ENCODE peak calls at places on chromosomes 7 and 10, in four cellular contexts. C, V, A and I are unnamed samples.
A peak's percentile ranks its signal among the peaks of the same experiment; 100 is the strongest.

GRCh38 chr10:66505003-66505707 is 420.7 kb upstream of the LRRTM3 start:
- DNase-seq in V (no peak), A (no peak), C (no peak), I (no peak)

GRCh38 chr10:26095781-26096180 is 120.8 kb upstream of the GAD2 start:
- DNase-seq in V (no peak), C (no peak), A (no peak), I (no peak)

GRCh38 chr10:129725890-129726631 is 238.0 kb downstream of the EBF3 start:
- DNase-seq in V (no peak), A (no peak), C (no peak), I (no peak)

GRCh38 chr7:45001138-45001694 is 1.2 kb downstream of the CCM2 start:
- DNase-seq in V (no peak), C (no peak), A (peak; percentile 67), I (no peak)

GRCh38 chr10:88386878-88387773 is 196.0 kb downstream of the RNLS start:
- DNase-seq in A (peak; percentile 73), C (peak; percentile 29), V (no peak), I (no peak)

GRCh38 chr10:89929282-89930026 is 228.1 kb downstream of the KIF20B start:
- DNase-seq in A (no peak), C (no peak), V (no peak), I (no peak)

GRCh38 chr10:71750124-71750841 is 23.0 kb downstream of the VSIR start:
- DNase-seq in C (no peak), V (no peak), A (no peak), I (no peak)

GRCh38 chr7:36506820-36507219 is 117.2 kb downstream of the ANLN start:
- DNase-seq in C (no peak), V (no peak), A (no peak), I (no peak)

GRCh38 chr7:91265693-91266066 is 1.4 kb downstream of the FZD1 start:
- DNase-seq in A (no peak), V (peak; percentile 20), C (no peak), I (no peak)

GRCh38 chr7:106664343-106664742 is 3.4 kb upstream of the CCDC71L start:
- DNase-seq in V (no peak), C (no peak), A (no peak), I (no peak)

GRCh38 chr10:49518982-49519578 is 19.8 kb downstream of the ERCC6 start:
- DNase-seq in V (no peak), C (peak; percentile 61), A (peak; percentile 70), I (no peak)

GRCh38 chr10:132249824-132250375 is 57.9 kb downstream of the STK32C start:
- DNase-seq in C (no peak), V (no peak), A (no peak), I (no peak)

GRCh38 chr10:16700331-16700730 is 116.9 kb downstream of the RSU1 start:
- DNase-seq in A (no peak), C (no peak), V (no peak), I (no peak)

GRCh38 chr10:72742797-72743196 is 50.9 kb downstream of the MCU start:
- DNase-seq in C (no peak), V (no peak), A (no peak), I (no peak)

GRCh38 chr10:101781655-101781983 is 1.6 kb downstream of the NPM3 start:
- DNase-seq in V (no peak), A (peak; percentile 29), C (no peak), I (no peak)

GRCh38 chr10:53489331-53489730 is 716.7 kb upstream of the MBL2 start:
- DNase-seq in C (no peak), A (peak; percentile 88), V (no peak), I (no peak)

GRCh38 chr10:72503241-72503640 is 122.6 kb downstream of the MICU1 start:
- DNase-seq in C (no peak), A (no peak), V (no peak), I (no peak)

GRCh38 chr7:98469088-98469487 is 68.2 kb upstream of the BAIAP2L1 start:
- DNase-seq in C (no peak), A (no peak), V (no peak), I (no peak)
- H3K27ac ChIP-seq in C (no peak overlapping the region), A (no peak overlapping the region), V (no peak overlapping the region), I (no peak overlapping the region)

GRCh38 chr10:95235676-95236067 is 41.6 kb downstream of the ACSM6 start:
- DNase-seq in C (no peak), A (no peak), V (no peak), I (no peak)
- H3K27ac ChIP-seq in C (no peak overlapping the region), A (no peak overlapping the region), V (no peak overlapping the region), I (no peak overlapping the region)

DNA sequence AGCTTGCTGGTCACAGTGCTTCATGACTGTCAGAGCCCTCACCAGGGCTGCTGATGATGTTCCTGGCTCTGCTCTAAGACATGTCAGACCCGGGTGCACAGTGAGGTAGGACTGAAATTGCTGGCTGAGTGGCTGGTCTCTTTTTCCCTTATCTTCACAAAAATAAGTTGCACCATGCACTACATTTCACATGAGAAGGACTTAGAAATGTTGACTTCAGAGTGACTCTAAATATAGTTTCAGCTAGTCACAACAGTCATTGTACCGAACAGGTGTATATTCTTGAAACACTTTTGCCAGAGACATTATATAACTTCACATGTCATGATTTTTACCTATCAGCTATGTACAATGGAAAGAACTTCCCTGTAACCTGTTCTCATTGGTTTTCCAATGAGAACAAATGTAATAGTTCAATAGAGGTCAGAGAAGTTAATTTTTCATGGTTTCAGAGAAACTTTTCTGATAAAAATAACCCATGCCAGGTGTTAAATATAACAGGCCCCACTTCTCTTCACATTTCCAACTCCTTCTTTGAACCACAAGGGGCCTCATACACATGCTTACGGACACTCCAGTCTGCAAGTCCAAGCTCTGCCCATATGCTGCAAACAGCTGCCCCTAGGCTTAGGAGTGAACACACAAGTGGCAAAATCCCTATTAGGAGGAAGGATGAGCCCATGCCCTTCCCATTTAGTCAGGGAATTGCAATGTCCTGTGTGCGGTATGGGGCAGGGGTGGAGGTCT is 115.6 kb downstream of the CDK6 start:
- DNase-seq in A (no peak), C (no peak), V (no peak), I (no peak)
- H3K27ac ChIP-seq in A (no peak overlapping the region), C (no peak overlapping the region), V (no peak overlapping the region), I (no peak overlapping the region)

DNA sequence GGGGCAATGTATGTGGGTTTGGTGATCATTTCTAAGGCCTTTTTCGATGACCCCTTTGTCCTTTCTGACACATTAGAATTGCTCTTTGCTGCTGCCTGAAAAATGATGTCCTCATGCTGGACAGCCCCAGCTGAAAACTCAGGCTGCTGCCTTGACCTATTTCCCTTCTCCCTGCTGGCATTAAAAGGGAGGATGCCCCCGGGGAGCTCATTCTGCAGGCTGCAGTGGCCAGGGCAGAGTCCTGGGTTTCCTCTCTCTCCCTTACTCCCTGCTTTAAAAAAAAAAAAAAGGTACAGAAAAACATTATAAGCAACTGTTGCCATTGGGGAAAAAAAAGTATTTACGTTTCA is 35.4 kb downstream of the LRRC4 start:
- DNase-seq in V (peak; percentile 27), C (no peak), A (no peak), I (no peak)
- H3K27ac ChIP-seq in V (peak overlapping the region; percentile 80), C (peak overlapping the region; percentile 10), A (no peak overlapping the region), I (peak overlapping the region; percentile 42)

DNA sequence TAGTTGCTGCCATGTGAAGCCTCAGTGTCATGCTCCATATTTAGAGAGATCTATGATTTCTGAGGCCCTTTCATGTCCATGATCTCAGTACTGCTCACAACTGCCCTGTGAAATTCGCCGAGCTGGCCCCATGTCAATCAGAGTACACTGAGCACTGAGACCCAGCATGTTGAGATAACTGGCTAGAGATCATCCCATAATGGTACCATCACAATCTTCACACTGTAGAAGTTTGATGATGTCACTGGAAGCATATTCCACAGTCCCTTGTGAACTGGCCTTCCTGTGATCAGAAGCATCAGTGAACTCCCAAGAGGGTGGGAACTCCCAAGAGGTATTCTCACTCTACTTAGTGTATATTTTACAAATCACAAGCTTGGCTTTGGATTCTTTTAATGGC is 116.0 kb downstream of the EGFR start:
- DNase-seq in A (no peak), V (no peak), C (no peak), I (no peak)
- H3K27ac ChIP-seq in A (no peak overlapping the region), V (peak overlapping the region; percentile 85), C (no peak overlapping the region), I (no peak overlapping the region)

DNA sequence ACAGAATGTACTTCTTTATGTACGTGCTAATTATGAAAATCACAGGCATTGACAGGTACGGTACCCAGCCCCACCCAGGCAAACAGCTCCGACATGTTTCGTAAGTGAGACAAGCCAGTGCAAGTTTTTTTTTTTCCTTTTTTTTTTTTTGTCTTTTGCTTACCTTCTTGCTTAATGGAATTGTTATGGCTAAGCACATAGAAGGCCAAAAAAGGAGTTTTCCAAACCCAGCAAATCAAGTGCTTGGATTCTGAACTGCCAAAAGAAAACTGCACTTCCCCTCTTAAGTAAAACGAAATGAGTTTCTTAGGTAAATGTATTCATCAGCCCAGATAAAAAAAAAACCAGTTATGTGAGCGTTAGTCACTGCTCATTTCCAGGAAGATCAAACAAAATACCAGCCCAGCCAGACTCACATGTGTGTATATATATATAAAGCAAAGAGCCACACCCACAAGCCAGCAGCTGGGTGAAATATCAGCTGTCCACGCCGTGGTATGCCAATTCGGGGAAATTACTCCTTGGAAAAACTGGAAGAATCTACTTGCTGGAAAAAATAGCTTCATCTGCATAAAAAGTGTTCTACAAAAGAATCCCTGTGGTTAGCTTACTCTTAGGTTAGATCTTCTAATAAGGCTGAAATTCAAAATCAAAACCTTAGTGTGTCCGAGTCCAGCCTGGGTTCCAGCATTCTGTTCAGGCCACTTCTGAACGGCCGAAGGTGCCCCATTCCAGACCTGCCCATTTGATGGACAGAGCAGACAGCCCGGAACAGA is 8.0 kb downstream of the KLF6 start:
- DNase-seq in V (no peak), A (peak; percentile 40), C (no peak), I (no peak)
- H3K27ac ChIP-seq in V (peak overlapping the region; percentile 64), A (no peak overlapping the region), C (no peak overlapping the region), I (no peak overlapping the region)

DNA sequence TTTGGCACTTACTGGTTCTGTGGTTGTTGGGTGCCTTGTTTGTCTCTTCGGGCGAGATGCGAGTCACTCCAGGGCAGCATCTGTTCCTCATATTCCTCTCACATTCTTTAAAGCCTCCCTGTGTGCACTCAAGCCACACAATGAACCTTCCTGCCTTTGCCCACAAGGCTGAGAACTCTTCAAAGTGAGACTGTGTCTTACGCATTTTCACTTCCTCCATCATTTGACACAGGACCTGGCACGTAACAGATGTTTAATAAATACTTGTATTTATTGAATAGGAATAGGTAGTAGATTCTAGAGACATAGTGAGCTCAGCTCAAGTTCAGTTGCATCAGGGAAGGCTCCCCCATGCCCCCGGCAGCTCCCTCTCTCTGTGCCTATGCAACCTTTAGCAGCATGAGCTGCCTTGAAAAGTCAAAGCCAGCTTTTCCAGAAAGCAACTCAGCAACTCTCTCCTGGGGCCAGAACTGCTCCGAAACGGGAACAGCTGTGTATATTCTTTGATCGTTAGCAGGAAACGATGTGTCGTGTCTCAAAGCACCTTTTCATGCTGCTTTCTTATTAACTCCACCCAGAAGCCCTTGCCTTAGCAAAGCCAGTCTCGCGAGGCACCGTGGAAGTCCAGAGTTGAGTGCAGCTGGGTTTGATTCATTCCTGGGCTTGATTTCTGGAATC is 97.5 kb downstream of the PFKFB3 start:
- DNase-seq in A (no peak), C (no peak), V (no peak), I (no peak)
- H3K27ac ChIP-seq in A (no peak overlapping the region), C (no peak overlapping the region), V (no peak overlapping the region), I (peak overlapping the region; percentile 61)